ENCODE peak calls at places on chromosome 1, in six cellular contexts. One of them, this sample, is unnamed.

GRCh38 chr1:150512846-150513245 is 2.7 kb upstream of the FALEC start:
- DNase-seq in IMR-90: no peak
- DNase-seq in AG10803: peak; percentile 67
- DNase-seq in thoracic aorta: no peak
- DNase-seq in epithelial cell of esophagus: no peak
- DNase-seq in astrocyte: no peak
- DNase-seq in this sample: no peak

GRCh38 chr1:53129891-53130597 is 12.4 kb downstream of the SLC1A7 start:
- DNase-seq in AG10803: no peak
- DNase-seq in thoracic aorta: no peak
- DNase-seq in epithelial cell of esophagus: no peak
- DNase-seq in IMR-90: no peak
- DNase-seq in astrocyte: no peak
- DNase-seq in this sample: no peak

GRCh38 chr1:154198756-154199562 is 7.1 kb upstream of the TPM3 start:
- DNase-seq in epithelial cell of esophagus: peak; percentile 65
- DNase-seq in IMR-90: peak; percentile 69
- DNase-seq in thoracic aorta: peak; percentile 24
- DNase-seq in astrocyte: peak; percentile 48
- DNase-seq in AG10803: peak; percentile 59
- DNase-seq in this sample: no peak

GRCh38 chr1:96596226-96596625 is 125.4 kb upstream of the PTBP2 start:
- DNase-seq in thoracic aorta: no peak
- DNase-seq in epithelial cell of esophagus: peak; percentile 55
- DNase-seq in astrocyte: peak; percentile 7
- DNase-seq in IMR-90: peak; percentile 3
- DNase-seq in AG10803: peak; percentile 10
- DNase-seq in this sample: no peak

GRCh38 chr1:185257947-185258203 is 59.2 kb downstream of the IVNS1ABP start:
- DNase-seq in thoracic aorta: no peak
- DNase-seq in AG10803: peak; percentile 49
- DNase-seq in IMR-90: peak; percentile 17
- DNase-seq in epithelial cell of esophagus: peak; percentile 65
- DNase-seq in astrocyte: peak; percentile 57
- DNase-seq in this sample: no peak

GRCh38 chr1:24191860-24192259 is 4.8 kb upstream of the IFNLR1 start:
- DNase-seq in AG10803: peak; percentile 33
- DNase-seq in astrocyte: peak; percentile 61
- DNase-seq in epithelial cell of esophagus: peak; percentile 93
- DNase-seq in IMR-90: peak; percentile 66
- DNase-seq in thoracic aorta: no peak
- DNase-seq in this sample: peak; percentile 55

GRCh38 chr1:7847599-7847998 is 5.3 kb downstream of the UTS2 start:
- DNase-seq in IMR-90: peak; percentile 93
- DNase-seq in epithelial cell of esophagus: no peak
- DNase-seq in astrocyte: peak; percentile 70
- DNase-seq in thoracic aorta: no peak
- DNase-seq in AG10803: peak; percentile 85
- DNase-seq in this sample: no peak

GRCh38 chr1:172949096-172949495 is 101.6 kb downstream of the TNFSF18 start:
- DNase-seq in epithelial cell of esophagus: no peak
- DNase-seq in thoracic aorta: no peak
- DNase-seq in astrocyte: no peak
- DNase-seq in AG10803: no peak
- DNase-seq in IMR-90: no peak
- DNase-seq in this sample: no peak

GRCh38 chr1:55685560-55685959 is 470.4 kb upstream of the USP24 start:
- DNase-seq in astrocyte: no peak
- DNase-seq in epithelial cell of esophagus: no peak
- DNase-seq in thoracic aorta: no peak
- DNase-seq in IMR-90: no peak
- DNase-seq in AG10803: peak; percentile 68
- DNase-seq in this sample: no peak

DNA sequence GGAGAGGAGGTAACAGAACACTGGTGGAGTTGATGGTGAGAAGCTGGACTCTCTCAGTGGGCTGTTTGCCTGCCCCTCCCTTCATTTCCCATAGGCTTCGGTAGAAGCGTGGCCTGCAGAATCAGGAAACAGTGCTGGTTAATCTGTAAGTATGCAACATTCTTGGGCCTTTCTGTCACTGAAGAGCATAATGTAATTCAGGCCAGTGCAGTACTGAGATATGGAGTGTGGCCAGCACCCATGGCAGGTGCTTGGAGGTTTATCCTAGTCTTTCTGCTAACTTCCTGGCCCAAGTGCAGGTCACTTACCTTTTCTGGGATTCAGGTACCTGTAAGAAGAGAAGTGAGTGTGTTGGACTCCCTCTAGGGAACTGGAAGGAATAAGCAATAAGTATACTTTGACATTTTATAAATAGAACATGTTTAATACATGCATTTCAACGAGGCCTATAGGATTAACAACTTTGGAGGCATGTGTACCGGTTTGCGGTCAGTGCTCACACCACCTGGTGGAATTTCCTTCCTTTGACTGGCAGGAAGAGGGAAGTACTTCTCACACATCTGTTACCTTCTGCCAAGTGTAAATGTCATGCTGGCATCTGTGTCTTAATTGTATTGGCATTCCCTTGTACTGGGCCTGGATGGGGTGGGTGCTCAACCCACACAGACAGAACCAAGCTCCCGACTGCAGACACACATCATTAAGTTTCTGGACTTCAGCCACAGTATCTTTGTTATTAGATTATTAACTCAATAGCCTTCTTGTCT is 105.5 kb downstream of the KIF26B start:
- DNase-seq in thoracic aorta: no peak
- DNase-seq in IMR-90: no peak
- DNase-seq in AG10803: no peak
- DNase-seq in epithelial cell of esophagus: no peak
- DNase-seq in astrocyte: no peak
- DNase-seq in this sample: no peak
- TF ChIP-seq CTCF in thoracic aorta: no peak
- TF ChIP-seq CTCF in IMR-90: no peak
- TF ChIP-seq CTCF in AG10803: no peak
- TF ChIP-seq CTCF in epithelial cell of esophagus: no peak
- TF ChIP-seq CTCF in astrocyte: no peak
- TF ChIP-seq CTCF in this sample: no peak

DNA sequence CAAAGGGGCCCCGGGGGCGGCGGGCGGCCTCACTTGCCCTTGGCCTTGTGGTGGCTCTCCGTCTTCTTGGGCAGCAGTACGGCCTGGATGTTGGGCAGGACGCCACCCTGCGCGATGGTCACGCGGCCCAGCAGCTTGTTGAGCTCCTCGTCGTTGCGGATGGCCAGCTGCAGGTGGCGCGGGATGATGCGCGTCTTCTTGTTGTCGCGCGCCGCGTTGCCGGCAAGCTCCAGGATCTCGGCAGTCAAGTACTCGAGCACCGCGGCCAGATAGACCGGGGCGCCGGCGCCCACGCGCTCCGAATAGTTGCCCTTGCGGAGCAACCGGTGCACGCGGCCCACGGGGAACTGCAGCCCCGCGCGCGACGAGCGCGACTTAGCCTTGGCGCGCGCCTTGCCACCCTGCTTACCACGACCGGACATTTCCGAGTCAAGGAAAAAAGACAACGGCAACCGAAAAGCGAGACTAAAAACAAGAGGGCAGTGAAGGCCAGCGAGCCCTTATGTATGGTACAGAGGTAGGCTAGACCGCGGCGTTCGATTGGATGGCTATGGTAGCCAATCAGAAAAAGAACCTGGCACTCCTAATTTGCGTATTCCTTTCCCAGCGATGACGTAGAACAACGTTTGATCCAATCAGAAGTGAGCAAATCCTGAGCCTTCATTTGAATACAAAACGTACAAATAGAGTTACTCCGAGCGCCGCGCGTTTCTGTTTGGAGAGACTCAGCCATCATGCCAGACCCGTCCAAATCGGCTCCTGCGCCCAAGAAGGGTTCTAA is 29.6 kb upstream of the RNF187 start:
- DNase-seq in IMR-90: peak; percentile 99
- DNase-seq in thoracic aorta: peak; percentile 62
- DNase-seq in epithelial cell of esophagus: peak; percentile 99
- DNase-seq in AG10803: peak; percentile 98
- DNase-seq in astrocyte: peak; percentile 98
- DNase-seq in this sample: peak; percentile 69
- TF ChIP-seq CTCF in IMR-90: peak; percentile 49
- TF ChIP-seq CTCF in thoracic aorta: no peak
- TF ChIP-seq CTCF in epithelial cell of esophagus: peak; percentile 30
- TF ChIP-seq CTCF in AG10803: peak; percentile 26
- TF ChIP-seq CTCF in astrocyte: no peak
- TF ChIP-seq CTCF in this sample: peak; percentile 36

GRCh38 chr1:27103498-27103897 is 51.4 kb downstream of the SLC9A1 start:
- DNase-seq in AG10803: no peak
- DNase-seq in thoracic aorta: no peak
- DNase-seq in astrocyte: no peak
- DNase-seq in IMR-90: no peak
- DNase-seq in epithelial cell of esophagus: no peak
- DNase-seq in this sample: no peak
- TF ChIP-seq CTCF in AG10803: no peak
- TF ChIP-seq CTCF in thoracic aorta: no peak
- TF ChIP-seq CTCF in astrocyte: no peak
- TF ChIP-seq CTCF in IMR-90: no peak
- TF ChIP-seq CTCF in epithelial cell of esophagus: no peak
- TF ChIP-seq CTCF in this sample: no peak

DNA sequence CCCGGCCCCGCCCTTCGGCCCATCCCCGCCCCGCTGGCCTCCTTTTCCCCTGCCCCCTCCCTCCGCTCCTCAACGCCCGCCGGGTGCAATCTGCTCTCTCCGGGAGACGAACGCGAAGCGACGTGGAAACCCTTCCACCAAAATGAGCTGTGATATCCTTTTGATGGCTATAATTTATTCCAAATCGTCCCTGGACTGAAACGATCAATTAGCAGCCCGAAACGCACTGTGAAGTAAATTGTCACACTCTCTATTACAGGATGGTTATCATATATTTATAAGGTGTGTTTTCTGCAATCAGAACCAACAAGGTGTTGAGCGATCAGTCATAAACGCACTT is 134.6 kb upstream of the BARHL2 start:
- DNase-seq in epithelial cell of esophagus: no peak
- DNase-seq in astrocyte: no peak
- DNase-seq in AG10803: no peak
- DNase-seq in thoracic aorta: no peak
- DNase-seq in IMR-90: no peak
- DNase-seq in this sample: no peak
- TF ChIP-seq CTCF in epithelial cell of esophagus: no peak
- TF ChIP-seq CTCF in astrocyte: no peak
- TF ChIP-seq CTCF in AG10803: no peak
- TF ChIP-seq CTCF in thoracic aorta: no peak
- TF ChIP-seq CTCF in IMR-90: no peak
- TF ChIP-seq CTCF in this sample: peak; percentile 41

This sample was measured in CD14-positive monocyte.